ENCODE peak calls at places on chromosomes 1 and 21, in six cellular contexts. E, U, J, G, W and I are unnamed samples.

GRCh38 chr1:92881391-92881790 is 49.6 kb downstream of the RPL5 start:
- DNase-seq in U (no peak), W (no peak), J (no peak), G (no peak), E (no peak), I (no peak)

GRCh38 chr1:236284291-236284711 is 2.5 kb upstream of the ERO1B start:
- DNase-seq in J (no peak), W (no peak), G (peak), E (no peak), U (peak), I (no peak)

GRCh38 chr21:39867198-39867650 is at the start of gene PCP4:
- DNase-seq in J (peak), G (peak), E (peak), W (peak), U (peak), I (no peak)

GRCh38 chr21:45857761-45858160 is 123.8 kb upstream of the COL6A1 start:
- DNase-seq in J (no peak), E (peak), W (no peak), G (no peak), U (no peak), I (no peak)

GRCh38 chr21:44702111-44702972 is 5.4 kb downstream of the KRTAP10-12 start:
- DNase-seq in U (no peak), W (peak), E (peak), J (no peak), G (no peak), I (peak)

GRCh38 chr1:25140073-25140797 is 92.1 kb downstream of the SYF2 start:
- DNase-seq in W (peak), J (no peak), E (no peak), G (no peak), U (peak), I (no peak)

GRCh38 chr1:22673486-22674409 is 20.7 kb downstream of the C1QB start:
- DNase-seq in G (peak), U (peak), J (peak), E (no peak), W (no peak), I (no peak)

GRCh38 chr1:153658400-153659174 is at the start of gene SNAPIN:
- DNase-seq in W (peak), G (peak), J (peak), U (peak), E (peak), I (peak)

GRCh38 chr1:201265771-201266170 is 17.5 kb upstream of the PKP1 start:
- DNase-seq in J (no peak), U (no peak), G (no peak), E (no peak), W (no peak), I (no peak)

GRCh38 chr1:221998186-221998612 is 256.3 kb upstream of the DUSP10 start:
- DNase-seq in J (no peak), G (no peak), U (no peak), W (no peak), E (no peak), I (no peak)

GRCh38 chr1:178283409-178283808 is 189.5 kb downstream of the RASAL2 start:
- DNase-seq in E (no peak), U (no peak), G (no peak), J (no peak), W (no peak), I (no peak)

GRCh38 chr1:107430540-107431228 is 289.8 kb downstream of the NTNG1 start:
- DNase-seq in U (peak), J (peak), W (no peak), G (peak), E (no peak), I (no peak)

GRCh38 chr21:38531142-38531541 is 32.9 kb upstream of the ERG start:
- DNase-seq in E (no peak), G (no peak), U (no peak), W (no peak), J (no peak), I (no peak)

GRCh38 chr1:46021046-46021822 is 111.2 kb downstream of the PIK3R3 start:
- DNase-seq in U (no peak), E (no peak), J (no peak), W (no peak), G (no peak), I (no peak)

GRCh38 chr1:70331962-70332361 is 22.6 kb downstream of the ANKRD13C start:
- DNase-seq in G (no peak), W (no peak), E (no peak), J (no peak), U (no peak), I (no peak)

GRCh38 chr21:41772351-41773080 is 5.7 kb upstream of the RIPK4 start:
- DNase-seq in U (no peak), G (no peak), W (no peak), E (peak), J (no peak), I (no peak)

GRCh38 chr1:154304664-154305337 is 16.1 kb upstream of the AQP10 start:
- DNase-seq in G (no peak), J (no peak), E (no peak), W (no peak), U (peak), I (no peak)

GRCh38 chr1:21162740-21163464 is 13.8 kb downstream of the EIF4G3 start:
- DNase-seq in E (no peak), U (no peak), W (no peak), G (no peak), J (no peak), I (no peak)

GRCh38 chr1:25869909-25870606 is 5.5 kb downstream of the PAQR7 start:
- DNase-seq in G (no peak), U (no peak), W (peak), J (no peak), E (no peak), I (no peak)

GRCh38 chr1:94115900-94116436 is 5.0 kb downstream of the ABCA4 start:
- DNase-seq in W (no peak), G (no peak), U (no peak), J (no peak), E (peak), I (no peak)

GRCh38 chr1:33392639-33393038 is 38.3 kb downstream of the PHC2 start:
- DNase-seq in W (no peak), G (no peak), E (no peak), U (no peak), J (no peak), I (no peak)

GRCh38 chr1:111598534-111598933 is 21.1 kb upstream of the RAP1A start:
- DNase-seq in G (no peak), W (no peak), U (peak), E (no peak), J (no peak), I (no peak)

GRCh38 chr1:156420209-156421061 is 51.4 kb downstream of the RHBG start:
- DNase-seq in W (no peak), G (no peak), U (peak), J (no peak), E (no peak), I (no peak)

GRCh38 chr1:110383311-110383990 is 7.4 kb downstream of the SLC16A4 start:
- DNase-seq in E (no peak), U (no peak), W (no peak), J (no peak), G (no peak), I (no peak)

GRCh38 chr1:234956821-234957329 is 171.8 kb downstream of the TOMM20 start:
- DNase-seq in E (peak), J (no peak), U (no peak), W (no peak), G (no peak), I (peak)

GRCh38 chr1:204151562-204152309 is at the start of gene ETNK2:
- DNase-seq in J (peak), W (peak), U (peak), G (peak), E (peak), I (no peak)

GRCh38 chr1:6148497-6149241 is 31.5 kb downstream of the CHD5 start:
- DNase-seq in E (no peak), W (no peak), G (peak), U (peak), J (peak), I (no peak)

GRCh38 chr1:29259802-29260441 is 23.6 kb downstream of the PTPRU start:
- DNase-seq in G (peak), W (peak), U (peak), J (no peak), E (no peak), I (peak)

GRCh38 chr1:46533179-46533864 is 18.1 kb downstream of the KNCN start:
- DNase-seq in J (peak), G (no peak), E (no peak), U (peak), W (peak), I (no peak)

GRCh38 chr1:203225054-203225453 is 4.4 kb downstream of the CHIT1 start:
- DNase-seq in U (no peak), W (no peak), E (no peak), G (no peak), J (no peak), I (no peak)

GRCh38 chr21:45499970-45500575 is 42.2 kb downstream of the SLC19A1 start:
- DNase-seq in E (peak), W (peak), J (no peak), U (no peak), G (no peak), I (no peak)

GRCh38 chr1:185315364-185316108 is 1.5 kb downstream of the IVNS1ABP start:
- DNase-seq in E (no peak), G (no peak), U (peak), J (peak), W (no peak), I (no peak)

GRCh38 chr1:53608676-53609075 is 130.3 kb downstream of the GLIS1 start:
- DNase-seq in W (peak), J (no peak), U (no peak), G (no peak), E (no peak), I (no peak)

GRCh38 chr21:19507682-19508260 is 1104.2 kb upstream of the TMPRSS15 start:
- DNase-seq in J (peak), U (no peak), W (no peak), E (no peak), G (no peak), I (no peak)

GRCh38 chr1:245823408-245824147 is 668.8 kb downstream of the KIF26B start:
- DNase-seq in G (no peak), E (no peak), U (no peak), W (no peak), J (no peak), I (no peak)

GRCh38 chr1:216502528-216503162 is 79.4 kb upstream of the USH2A start:
- DNase-seq in W (no peak), E (no peak), G (no peak), U (no peak), J (no peak), I (no peak)

GRCh38 chr1:46448109-46448911 is 41.3 kb upstream of the DMBX1 start:
- DNase-seq in W (no peak), J (no peak), G (no peak), U (no peak), E (no peak), I (no peak)

GRCh38 chr1:11144563-11145256 is 44.4 kb upstream of the ANGPTL7 start:
- DNase-seq in E (peak), U (no peak), J (no peak), G (no peak), W (no peak), I (no peak)

GRCh38 chr1:225931270-225932129 is 7.5 kb upstream of the PYCR2 start:
- DNase-seq in W (no peak), G (no peak), U (no peak), E (no peak), J (no peak), I (no peak)